ENCODE peak calls at places on chromosomes 12 and 14, in four cellular contexts. T is HCT116, E is neural progenitor cell, V is mammary epithelial cell. X is an unnamed sample.
A peak's percentile ranks its signal among the peaks of the same experiment; 100 is the strongest.

GRCh38 chr12:3771853-3772252 is 18.9 kb upstream of the CRACR2A start:
- DNase-seq in T (no peak), E (no peak), V (no peak), X (no peak)

GRCh38 chr12:90036641-90037040 is 328.0 kb upstream of the ATP2B1 start:
- DNase-seq in T (no peak), E (no peak), V (peak; percentile 67), X (no peak)

GRCh38 chr12:131867891-131868675 is 26.3 kb upstream of the ULK1 start:
- DNase-seq in T (no peak), E (no peak), V (no peak), X (no peak)

GRCh38 chr14:34324363-34324795 is 137.7 kb downstream of the SPTSSA start:
- DNase-seq in T (peak; percentile 27), E (peak; percentile 75), V (peak; percentile 5), X (no peak)

GRCh38 chr14:60102389-60102788 is 10.7 kb downstream of the PCNX4 start:
- DNase-seq in T (no peak), E (no peak), V (peak; percentile 56), X (no peak)

GRCh38 chr14:77561881-77562280 is 54.6 kb downstream of the SPTLC2 start:
- DNase-seq in T (no peak), E (no peak), V (no peak), X (no peak)

GRCh38 chr14:46054526-46054925 is 597.1 kb downstream of the RPL10L start:
- DNase-seq in T (no peak), E (no peak), V (peak; percentile 68), X (peak; percentile 33)

GRCh38 chr12:124720687-124721500 is 142.8 kb downstream of the SCARB1 start:
- DNase-seq in T (no peak), E (no peak), V (no peak), X (no peak)

GRCh38 chr12:100504820-100505219 is 31.2 kb downstream of the NR1H4 start:
- DNase-seq in T (no peak), E (no peak), V (no peak), X (no peak)

GRCh38 chr14:90629471-90629870 is 186.8 kb downstream of the TTC7B start:
- DNase-seq in T (no peak), E (no peak), V (no peak), X (no peak)

GRCh38 chr12:94617101-94617500 is 33.3 kb downstream of the TMCC3 start:
- DNase-seq in T (no peak), E (no peak), V (no peak), X (no peak)

GRCh38 chr12:131007031-131007793 is 53.5 kb downstream of the ADGRD1 start:
- DNase-seq in T (no peak), E (peak; percentile 21), V (no peak), X (no peak)

GRCh38 chr12:49923035-49923644 is 19.4 kb upstream of the FAIM2 start:
- DNase-seq in T (no peak), E (no peak), V (no peak), X (no peak)

GRCh38 chr12:98297557-98297956 is 217.8 kb upstream of the TMPO start:
- DNase-seq in T (no peak), E (no peak), V (no peak), X (no peak)

GRCh38 chr14:89351364-89351957 is 65.6 kb downstream of the FOXN3 start:
- DNase-seq in T (no peak), E (peak; percentile 22), V (no peak), X (no peak)

GRCh38 chr12:121132601-121133481 is at the start of gene P2RX7:
- DNase-seq in T (peak; percentile 56), E (peak; percentile 48), V (peak; percentile 93), X (peak; percentile 72)

GRCh38 chr14:20682435-20683124 is 1.8 kb upstream of the RNASE4 start:
- DNase-seq in T (peak; percentile 88), E (peak; percentile 86), V (peak; percentile 87), X (peak; percentile 69)

GRCh38 chr12:117912756-117913155 is 56.0 kb downstream of the KSR2 start:
- DNase-seq in T (no peak), E (no peak), V (no peak), X (no peak)

GRCh38 chr12:14795028-14795448 is 8.2 kb downstream of the WBP11 start:
- DNase-seq in T (no peak), E (no peak), V (no peak), X (no peak)

GRCh38 chr12:42299392-42300308 is 26.2 kb downstream of the ZCRB1 start:
- DNase-seq in T (no peak), E (no peak), V (peak; percentile 61), X (no peak)

GRCh38 chr14:46279776-46280175 is 371.8 kb downstream of the RPL10L start:
- DNase-seq in T (no peak), E (no peak), V (no peak), X (no peak)

GRCh38 chr12:100075598-100075997 is 67.1 kb downstream of the BLTP3B start:
- DNase-seq in T (no peak), E (no peak), V (peak; percentile 21), X (no peak)

GRCh38 chr14:100569734-100570251 is 17.4 kb downstream of the BEGAIN start:
- DNase-seq in T (no peak), E (peak; percentile 39), V (no peak), X (no peak)

GRCh38 chr14:100567009-100567876 is 20.0 kb downstream of the BEGAIN start:
- DNase-seq in T (no peak), E (peak; percentile 59), V (no peak), X (no peak)

GRCh38 chr14:100568998-100569733 is 18.1 kb downstream of the BEGAIN start:
- DNase-seq in T (no peak), E (no peak), V (no peak), X (no peak)

GRCh38 chr14:100567877-100568163 is 19.4 kb downstream of the BEGAIN start:
- DNase-seq in T (no peak), E (peak; percentile 24), V (no peak), X (no peak)

DNA sequence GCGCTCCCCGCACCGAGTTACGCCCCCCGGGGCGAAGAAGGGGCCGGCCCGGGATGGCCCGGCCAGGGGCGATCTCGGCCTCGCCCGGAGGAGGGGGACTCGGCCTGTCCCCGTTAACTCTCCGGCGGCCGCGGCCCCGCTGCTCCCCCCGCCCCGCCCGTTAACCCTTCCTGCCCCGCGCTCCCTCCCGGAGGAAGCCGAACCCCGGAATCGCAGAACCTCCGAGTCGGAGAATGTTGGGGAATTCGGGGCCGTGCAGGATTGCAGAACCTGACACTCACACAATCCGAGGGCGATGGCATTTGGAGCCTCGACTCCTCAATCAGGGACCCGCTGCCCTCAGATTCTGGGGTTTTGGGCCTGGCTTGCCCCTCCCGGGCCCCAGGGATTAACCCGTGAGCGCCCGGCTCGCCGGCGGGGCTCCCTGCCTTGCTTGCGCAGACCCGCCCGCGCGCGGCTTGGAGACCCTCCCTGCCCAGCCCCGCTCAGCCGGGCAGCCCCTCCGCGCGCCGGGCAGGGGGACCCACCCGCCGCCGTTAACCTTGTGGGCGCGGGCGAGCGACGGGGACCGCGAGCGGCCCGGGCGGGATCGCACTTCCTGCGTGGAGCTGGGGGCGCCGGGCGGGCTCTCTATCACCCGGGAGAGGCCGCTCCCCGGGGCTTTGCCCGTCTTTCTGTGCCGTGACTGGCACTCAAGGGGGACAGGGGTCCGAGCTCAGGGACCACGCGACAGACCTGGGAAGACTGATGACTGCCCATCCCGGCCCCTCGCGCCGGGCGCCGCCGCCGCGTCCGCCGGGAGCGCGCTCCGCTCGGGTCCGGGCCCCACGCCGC is 18.8 kb downstream of the BEGAIN start:
- DNase-seq in T (no peak), E (peak; percentile 71), V (no peak), X (no peak)
- TF ChIP-seq EZH2 in T (no peak), E (peak; percentile 76), V (no peak), X (peak; percentile 99)

GRCh38 chr12:52250048-52250990 is 17.3 kb downstream of the KRT7 start:
- DNase-seq in T (no peak), E (peak; percentile 76), V (no peak), X (no peak)
- TF ChIP-seq EZH2 in T (no peak), E (peak; percentile 71), V (no peak), X (no peak)

DNA sequence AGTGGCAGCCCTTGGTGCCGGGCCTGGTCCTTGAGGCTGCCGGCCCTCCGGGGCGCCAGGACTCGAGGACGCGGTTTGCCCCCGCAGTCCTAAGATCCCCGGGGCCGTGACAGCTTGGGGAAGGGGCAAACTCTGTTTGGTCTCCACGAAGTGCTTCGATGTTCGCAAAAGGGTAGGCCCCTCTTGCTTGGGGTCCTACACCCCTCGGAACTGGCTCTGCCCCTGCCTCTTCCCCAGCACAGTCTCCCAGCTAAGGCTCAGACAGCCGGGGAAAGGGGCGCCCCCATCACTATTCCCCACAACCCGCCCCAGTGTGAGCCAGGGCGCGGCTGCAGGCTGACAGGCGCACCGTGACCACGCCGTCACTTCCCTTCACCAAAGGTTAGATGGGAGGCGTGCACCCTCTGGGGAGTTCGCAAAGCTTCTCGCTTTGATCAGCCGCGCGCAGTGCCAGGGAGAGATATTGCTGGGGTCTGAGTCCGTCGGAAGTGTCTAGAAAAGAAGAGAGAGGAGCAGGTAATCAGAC is 7.2 kb upstream of the OTX2 start:
- DNase-seq in T (no peak), E (peak; percentile 60), V (no peak), X (no peak)
- TF ChIP-seq EZH2 in T (no peak), E (peak; percentile 8), V (no peak), X (no peak)

GRCh38 chr12:22304341-22304740 is 30.2 kb downstream of the ST8SIA1 start:
- DNase-seq in T (no peak), E (no peak), V (no peak), X (no peak)
- TF ChIP-seq EZH2 in T (no peak), E (no peak), V (no peak), X (no peak)

GRCh38 chr14:62117010-62117717 is 354.9 kb downstream of the SNAPC1 start:
- DNase-seq in T (no peak), E (peak; percentile 97), V (peak; percentile 40), X (no peak)
- TF ChIP-seq EZH2 in T (no peak), E (no peak), V (peak; percentile 88), X (peak; percentile 93)

DNA sequence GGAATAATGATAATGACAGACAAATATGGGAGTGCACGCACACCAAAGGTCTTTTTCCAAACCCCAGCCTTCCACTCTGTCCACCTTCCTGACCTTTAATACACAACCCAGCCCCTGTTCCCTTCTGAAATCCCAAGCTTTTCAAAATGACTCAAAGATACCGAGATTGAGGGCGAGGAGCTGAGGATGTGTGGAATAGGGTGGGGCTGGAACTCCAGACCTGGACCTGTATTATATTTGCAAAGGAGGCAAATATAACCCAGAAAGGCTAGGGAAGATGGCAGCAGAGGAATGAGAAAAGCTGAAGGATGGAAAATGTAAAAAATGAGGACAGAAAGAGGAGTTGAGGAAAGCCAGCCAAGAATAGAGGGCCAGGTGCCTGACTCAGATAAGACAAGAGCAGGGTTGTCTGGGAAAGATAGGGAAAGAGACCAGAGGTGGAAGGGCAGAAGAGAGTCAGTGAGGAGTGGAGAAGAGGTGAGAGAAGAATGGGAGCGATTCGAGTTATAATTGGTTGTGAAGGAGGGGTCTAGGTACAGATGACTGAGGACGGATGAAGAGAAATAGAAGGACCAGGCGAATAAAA is 1.0 kb upstream of the PTMS start:
- DNase-seq in T (no peak), E (peak; percentile 41), V (peak; percentile 24), X (no peak)
- TF ChIP-seq EZH2 in T (no peak), E (no peak), V (no peak), X (no peak)

GRCh38 chr12:54003625-54004024 is 3.7 kb downstream of the HOXC9 start:
- DNase-seq in T (no peak), E (no peak), V (no peak), X (no peak)
- TF ChIP-seq EZH2 in T (no peak), E (no peak), V (no peak), X (no peak)

GRCh38 chr14:61811882-61812346 is 49.7 kb downstream of the SNAPC1 start:
- DNase-seq in T (no peak), E (no peak), V (no peak), X (no peak)
- TF ChIP-seq EZH2 in T (no peak), E (no peak), V (peak; percentile 56), X (peak; percentile 59)